ENCODE peak calls at places on chromosomes 4 and X, in four cellular contexts. F is activated CD4-positive, CD25-positive, alpha-beta regulatory T cell; S is HTR-8/SVneo; I is COR-L47. N is an unnamed sample.

GRCh38 chrX:47247206-47247998 is 14.6 kb downstream of the USP11 start:
- DNase-seq in F (no peak), S (no peak), I (no peak), N (no peak)

GRCh38 chrX:40140706-40141499 is 43.1 kb upstream of the BCOR start:
- DNase-seq in F (no peak), S (no peak), I (no peak), N (no peak)

GRCh38 chr4:7565483-7565882 is 130.8 kb upstream of the PSAPL1 start:
- DNase-seq in F (no peak), S (no peak), I (no peak), N (no peak)

GRCh38 chrX:9392445-9392844 is 72.4 kb upstream of the TBL1X start:
- DNase-seq in F (no peak), S (no peak), I (no peak), N (no peak)

GRCh38 chrX:155334486-155335316 is at the start of gene CLIC2:
- DNase-seq in F (no peak), S (no peak), I (no peak), N (no peak)

GRCh38 chrX:1249101-1249887 is 19.3 kb upstream of the CSF2RA start:
- DNase-seq in F (no peak), S (peak), I (no peak), N (no peak)

GRCh38 chrX:5959286-5959685 is 269.4 kb downstream of the NLGN4X start:
- DNase-seq in F (no peak), S (no peak), I (no peak), N (no peak)

GRCh38 chr4:98653890-98654867 is 4.2 kb downstream of the TSPAN5 start:
- DNase-seq in F (no peak), S (no peak), I (no peak), N (no peak)

GRCh38 chr4:69832326-69833030 is 27.5 kb downstream of the SULT1E1 start:
- DNase-seq in F (no peak), S (no peak), I (no peak), N (no peak)

GRCh38 chrX:39318497-39319343 is 517.5 kb downstream of the MID1IP1 start:
- DNase-seq in F (no peak), S (no peak), I (no peak), N (no peak)

GRCh38 chr4:74840931-74841330 is 46.6 kb upstream of the BTC start:
- DNase-seq in F (no peak), S (no peak), I (no peak), N (no peak)

GRCh38 chrX:112979879-112980278 is 139.2 kb upstream of the AMOT start:
- DNase-seq in F (no peak), S (no peak), I (no peak), N (no peak)

N was measured in memory B cell.